ENCODE peak calls at places on chromosomes 2 and 18, in ten cellular contexts. J is stimulated activated CD4-positive, alpha-beta T cell treated with anti-CD3 and anti-CD28 coated beads, TNF-alpha, amount 100 ng/mL, for 48 hours; E is activated T-cell treated with anti-CD3 and anti-CD28 coated beads for 1 hour; S is activated T-helper 1 cell treated with anti-CD3 and anti-CD28 coated beads, Interleukin-12 subunit alpha, Interleukin-12 subunit beta, Interleukin-2, Interleukin-4 antibody, amounts not matched to agents 30 ng/mL and 10 ng/mL and 1 ng/mL, durations not matched to agents 14 hours and 24 hours and 36 hours; G is right cardiac atrium; I is fibroblast of mammary gland; Y is GM23338; P is transverse colon; D is epithelial cell of proximal tubule; L is Daoy. W is an unnamed sample.

GRCh38 chr2:200104015-200104414 is 148.6 kb downstream of the MAIP1 start:
- DNase-seq in D (no peak), S (no peak), I (peak; percentile 59), P (no peak), J (no peak), E (no peak), G (no peak), Y (no peak), L (peak; percentile 51), W (no peak)

GRCh38 chr2:232532406-232532805 is 6.4 kb downstream of the CHRND start:
- DNase-seq in I (no peak), P (no peak), E (no peak), J (no peak), Y (no peak), G (no peak), D (no peak), L (no peak), S (no peak), W (no peak)

GRCh38 chr18:57836557-57836956 is 33.4 kb upstream of the ATP8B1 start:
- DNase-seq in Y (no peak), I (no peak), L (no peak), E (no peak), P (no peak), D (no peak), G (no peak), J (no peak), S (no peak), W (no peak)

GRCh38 chr2:109549016-109549595 is 64.7 kb downstream of the SEPTIN10 start:
- DNase-seq in I (no peak), D (peak; percentile 50), L (no peak), P (no peak), G (no peak), J (no peak), Y (no peak), E (no peak), S (no peak), W (no peak)

GRCh38 chr2:134522856-134523460 is 195.8 kb downstream of the TMEM163 start:
- DNase-seq in L (no peak), I (no peak), J (no peak), P (no peak), G (no peak), S (no peak), D (no peak), Y (no peak), E (no peak), W (no peak)

GRCh38 chr18:58045265-58046086 is 1.4 kb downstream of the NEDD4L start:
- DNase-seq in E (peak; percentile 30), D (no peak), S (peak; percentile 3), I (no peak), L (peak; percentile 55), G (peak; percentile 30), J (peak; percentile 12), P (peak; percentile 78), Y (peak; percentile 78), W (peak; percentile 3)

GRCh38 chr2:180367831-180368230 is 360.7 kb upstream of the CWC22 start:
- DNase-seq in I (peak; percentile 22), S (no peak), D (peak; percentile 23), J (no peak), E (no peak), L (no peak), P (no peak), Y (no peak), G (no peak), W (no peak)

GRCh38 chr2:16620590-16620989 is 45.0 kb downstream of the CYRIA start:
- DNase-seq in J (no peak), Y (no peak), P (no peak), L (no peak), E (no peak), I (no peak), S (no peak), D (no peak), G (no peak), W (no peak)

GRCh38 chr2:212723226-212723625 is 184.6 kb upstream of the ERBB4 start:
- DNase-seq in D (no peak), Y (no peak), E (no peak), P (no peak), S (no peak), I (peak; percentile 47), G (no peak), L (peak; percentile 9), J (no peak), W (no peak)

GRCh38 chr2:61244694-61245093 is 82.7 kb downstream of the C2orf74 start:
- DNase-seq in P (no peak), L (no peak), Y (no peak), D (no peak), I (no peak), S (no peak), J (no peak), G (no peak), E (no peak), W (no peak)

GRCh38 chr18:47397671-47398319 is 146.3 kb upstream of the SKOR2 start:
- DNase-seq in D (no peak), I (peak; percentile 26), P (peak; percentile 10), G (no peak), Y (peak; percentile 82), S (no peak), J (no peak), L (no peak), E (no peak), W (no peak)

GRCh38 chr2:84704505-84705244 is 176.2 kb downstream of the TRABD2A start:
- DNase-seq in P (peak; percentile 26), Y (no peak), J (no peak), G (no peak), L (no peak), I (peak; percentile 55), D (no peak), S (no peak), E (no peak), W (no peak)

GRCh38 chr2:164693834-164694233 is 72.6 kb upstream of the GRB14 start:
- DNase-seq in Y (no peak), D (no peak), L (no peak), P (no peak), G (no peak), S (no peak), I (no peak), J (no peak), E (no peak), W (no peak)

GRCh38 chr18:9782073-9782857 is 74.2 kb downstream of the RAB31 start:
- DNase-seq in G (peak; percentile 40), L (peak; percentile 16), D (no peak), J (no peak), P (no peak), S (no peak), E (no peak), I (peak; percentile 91), Y (no peak), W (no peak)

GRCh38 chr2:11753452-11753885 is 7.0 kb downstream of the LPIN1 start:
- DNase-seq in I (no peak), E (no peak), J (no peak), L (peak; percentile 30), G (no peak), Y (no peak), S (no peak), P (peak; percentile 83), D (no peak), W (peak; percentile 55)

GRCh38 chr18:48834421-48835011 is 116.2 kb downstream of the SMAD7 start:
- DNase-seq in I (peak; percentile 93), G (peak; percentile 85), D (peak; percentile 59), P (peak; percentile 69), J (peak; percentile 70), E (peak; percentile 54), Y (no peak), L (peak; percentile 98), S (peak; percentile 68), W (peak; percentile 61)

GRCh38 chr2:3145471-3146027 is 232.1 kb downstream of the EIPR1 start:
- DNase-seq in L (no peak), D (no peak), S (no peak), P (no peak), G (no peak), Y (no peak), I (no peak), E (no peak), J (no peak), W (no peak)

W was measured in effector CD4-positive, alpha-beta T cell.